ENCODE peak calls at places on chromosomes 6 and 20, in five cellular contexts. One of them, this sample, is unnamed.

GRCh38 chr6:26380256-26380655 is 2.7 kb upstream of the BTN2A2 start:
- DNase-seq in IMR-90: no peak
- DNase-seq in prostate gland: no peak
- DNase-seq in CD4-positive, alpha-beta T cell: no peak
- DNase-seq in BJ: no peak
- DNase-seq in this sample: no peak

GRCh38 chr6:110814488-110815259 is 595 bp downstream of the CDK19 start:
- DNase-seq in BJ: no peak
- DNase-seq in CD4-positive, alpha-beta T cell: peak; percentile 40
- DNase-seq in IMR-90: peak; percentile 45
- DNase-seq in prostate gland: no peak
- DNase-seq in this sample: peak; percentile 30

GRCh38 chr6:35453236-35453635 is 1.1 kb downstream of the FANCE start:
- DNase-seq in IMR-90: no peak
- DNase-seq in prostate gland: no peak
- DNase-seq in BJ: no peak
- DNase-seq in CD4-positive, alpha-beta T cell: no peak
- DNase-seq in this sample: no peak

GRCh38 chr6:129536271-129536670 is 173.7 kb downstream of the ARHGAP18 start:
- DNase-seq in BJ: no peak
- DNase-seq in prostate gland: no peak
- DNase-seq in CD4-positive, alpha-beta T cell: no peak
- DNase-seq in IMR-90: no peak
- DNase-seq in this sample: no peak

GRCh38 chr6:135163440-135163738 is 17.7 kb upstream of the MYB start:
- DNase-seq in IMR-90: no peak
- DNase-seq in prostate gland: no peak
- DNase-seq in CD4-positive, alpha-beta T cell: peak; percentile 25
- DNase-seq in BJ: no peak
- DNase-seq in this sample: no peak

GRCh38 chr6:22551280-22551679 is 18.1 kb upstream of the HDGFL1 start:
- DNase-seq in prostate gland: no peak
- DNase-seq in BJ: no peak
- DNase-seq in CD4-positive, alpha-beta T cell: no peak
- DNase-seq in IMR-90: peak; percentile 59
- DNase-seq in this sample: no peak

GRCh38 chr20:39152126-39152525 is 190.0 kb downstream of the DHX35 start:
- DNase-seq in BJ: no peak
- DNase-seq in CD4-positive, alpha-beta T cell: no peak
- DNase-seq in prostate gland: no peak
- DNase-seq in IMR-90: no peak
- DNase-seq in this sample: no peak

GRCh38 chr6:136994782-136995181 is 50.0 kb downstream of the IL20RA start:
- DNase-seq in prostate gland: no peak
- DNase-seq in CD4-positive, alpha-beta T cell: no peak
- DNase-seq in IMR-90: no peak
- DNase-seq in BJ: no peak
- DNase-seq in this sample: no peak

GRCh38 chr20:4956200-4956810 is 45.0 kb downstream of the SLC23A2 start:
- DNase-seq in CD4-positive, alpha-beta T cell: no peak
- DNase-seq in BJ: no peak
- DNase-seq in prostate gland: no peak
- DNase-seq in IMR-90: peak; percentile 75
- DNase-seq in this sample: peak; percentile 51

GRCh38 chr6:153849072-153849759 is 189.8 kb upstream of the OPRM1 start:
- DNase-seq in BJ: no peak
- DNase-seq in IMR-90: no peak
- DNase-seq in prostate gland: no peak
- DNase-seq in CD4-positive, alpha-beta T cell: no peak
- DNase-seq in this sample: no peak

GRCh38 chr6:3277851-3278416 is 19.2 kb downstream of the PSMG4 start:
- DNase-seq in IMR-90: no peak
- DNase-seq in prostate gland: no peak
- DNase-seq in BJ: no peak
- DNase-seq in CD4-positive, alpha-beta T cell: no peak
- DNase-seq in this sample: no peak

GRCh38 chr6:166937716-166938115 is 18.6 kb downstream of the RNASET2 start:
- DNase-seq in IMR-90: no peak
- DNase-seq in CD4-positive, alpha-beta T cell: no peak
- DNase-seq in prostate gland: no peak
- DNase-seq in BJ: no peak
- DNase-seq in this sample: no peak

GRCh38 chr6:4316867-4317400 is 181.6 kb upstream of the ECI2 start:
- DNase-seq in prostate gland: peak; percentile 10
- DNase-seq in CD4-positive, alpha-beta T cell: no peak
- DNase-seq in BJ: peak; percentile 65
- DNase-seq in IMR-90: peak; percentile 90
- DNase-seq in this sample: peak; percentile 86

GRCh38 chr6:73515204-73516101 is 5.4 kb downstream of the EEF1A1 start:
- DNase-seq in BJ: peak; percentile 50
- DNase-seq in IMR-90: peak; percentile 88
- DNase-seq in prostate gland: peak; percentile 65
- DNase-seq in CD4-positive, alpha-beta T cell: peak; percentile 10
- DNase-seq in this sample: peak; percentile 80

GRCh38 chr20:7806831-7807230 is 133.4 kb downstream of the HAO1 start:
- DNase-seq in CD4-positive, alpha-beta T cell: no peak
- DNase-seq in BJ: no peak
- DNase-seq in prostate gland: no peak
- DNase-seq in IMR-90: no peak
- DNase-seq in this sample: no peak

GRCh38 chr20:21325296-21325695 is 22.2 kb downstream of the XRN2 start:
- DNase-seq in prostate gland: no peak
- DNase-seq in CD4-positive, alpha-beta T cell: no peak
- DNase-seq in BJ: no peak
- DNase-seq in IMR-90: peak; percentile 34
- DNase-seq in this sample: no peak

GRCh38 chr6:76382201-76382600 is 309.7 kb upstream of the IMPG1 start:
- DNase-seq in BJ: no peak
- DNase-seq in IMR-90: no peak
- DNase-seq in prostate gland: no peak
- DNase-seq in CD4-positive, alpha-beta T cell: no peak
- DNase-seq in this sample: no peak

GRCh38 chr6:1312444-1313363 is 806 bp downstream of the FOXQ1 start:
- DNase-seq in BJ: no peak
- DNase-seq in IMR-90: no peak
- DNase-seq in CD4-positive, alpha-beta T cell: no peak
- DNase-seq in prostate gland: peak; percentile 49
- DNase-seq in this sample: no peak

GRCh38 chr6:36827261-36828079 is 11.8 kb downstream of the CPNE5 start:
- DNase-seq in BJ: peak; percentile 19
- DNase-seq in prostate gland: no peak
- DNase-seq in IMR-90: peak; percentile 70
- DNase-seq in CD4-positive, alpha-beta T cell: no peak
- DNase-seq in this sample: peak; percentile 61

DNA sequence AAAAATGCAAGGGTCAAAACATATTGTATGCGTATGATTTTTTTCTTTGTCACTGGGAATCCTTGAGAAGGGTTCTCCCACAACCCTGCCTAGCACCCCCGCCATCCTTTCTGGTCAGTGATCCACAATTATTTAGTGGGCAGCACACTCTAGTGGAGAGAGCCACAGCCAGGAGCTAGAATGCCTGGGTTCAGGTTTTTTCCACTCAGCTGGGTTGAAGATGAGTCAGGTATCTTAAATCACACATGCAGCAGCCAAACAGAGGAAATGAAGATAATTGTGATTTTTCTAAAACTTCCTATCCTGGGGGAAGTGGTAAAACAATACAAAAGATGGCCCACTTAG is 243.1 kb downstream of the PKHD1 start:
- DNase-seq in IMR-90: no peak
- DNase-seq in CD4-positive, alpha-beta T cell: no peak
- DNase-seq in BJ: no peak
- DNase-seq in prostate gland: no peak
- DNase-seq in this sample: no peak
- TF ChIP-seq CTCF in IMR-90: no peak
- TF ChIP-seq CTCF in CD4-positive, alpha-beta T cell: no peak
- TF ChIP-seq CTCF in BJ: no peak
- TF ChIP-seq CTCF in prostate gland: no peak
- TF ChIP-seq CTCF in this sample: no peak

GRCh38 chr6:169324661-169325459 is 71.2 kb upstream of the THBS2 start:
- DNase-seq in prostate gland: no peak
- DNase-seq in BJ: no peak
- DNase-seq in IMR-90: no peak
- DNase-seq in CD4-positive, alpha-beta T cell: no peak
- DNase-seq in this sample: no peak

GRCh38 chr6:169328112-169328801 is 74.6 kb upstream of the THBS2 start:
- DNase-seq in BJ: no peak
- DNase-seq in CD4-positive, alpha-beta T cell: no peak
- DNase-seq in IMR-90: peak; percentile 85
- DNase-seq in prostate gland: no peak
- DNase-seq in this sample: peak; percentile 9

GRCh38 chr6:169323221-169323620 is 69.6 kb upstream of the THBS2 start:
- DNase-seq in CD4-positive, alpha-beta T cell: no peak
- DNase-seq in prostate gland: no peak
- DNase-seq in BJ: no peak
- DNase-seq in IMR-90: no peak
- DNase-seq in this sample: no peak

GRCh38 chr6:169324086-169324485 is 70.4 kb upstream of the THBS2 start:
- DNase-seq in BJ: no peak
- DNase-seq in IMR-90: no peak
- DNase-seq in CD4-positive, alpha-beta T cell: no peak
- DNase-seq in prostate gland: no peak
- DNase-seq in this sample: no peak

DNA sequence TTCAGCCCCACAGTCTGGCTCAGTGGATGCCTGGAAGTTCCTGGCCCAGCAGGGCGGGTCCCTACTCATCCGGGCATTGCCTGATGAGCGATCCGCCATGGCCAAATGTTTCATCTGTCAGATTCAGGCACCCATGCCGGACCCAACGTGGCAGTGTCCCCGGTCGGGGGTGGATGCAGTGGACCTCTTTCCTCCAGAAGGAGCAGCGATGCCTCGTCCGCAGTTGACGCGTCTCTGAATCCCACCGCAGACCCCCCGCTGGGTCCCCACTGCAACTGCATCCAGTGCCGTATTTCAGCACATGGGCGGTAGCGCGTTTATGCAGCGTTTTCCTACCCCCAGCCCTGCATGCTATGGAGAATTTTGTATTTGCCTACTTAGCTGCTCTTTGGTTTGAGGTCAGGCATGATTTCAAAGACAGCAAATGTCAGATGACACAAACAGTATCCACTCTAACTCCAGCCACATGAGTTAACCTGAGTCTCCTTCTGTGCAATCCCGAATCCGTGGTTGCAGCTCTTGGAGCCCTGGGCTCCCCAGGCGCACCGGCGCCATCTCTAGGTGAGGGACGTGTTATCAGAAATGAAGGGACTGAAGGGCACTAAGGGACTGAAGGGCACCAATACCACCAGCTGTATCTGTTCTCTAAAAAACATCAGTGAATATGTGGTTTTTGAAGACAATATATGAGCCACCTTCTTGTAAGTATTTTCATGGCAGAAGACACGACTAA is 72.6 kb upstream of the THBS2 start:
- DNase-seq in BJ: no peak
- DNase-seq in prostate gland: no peak
- DNase-seq in IMR-90: peak; percentile 52
- DNase-seq in CD4-positive, alpha-beta T cell: no peak
- DNase-seq in this sample: peak; percentile 22
- TF ChIP-seq CTCF in BJ: peak; percentile 47
- TF ChIP-seq CTCF in prostate gland: no peak
- TF ChIP-seq CTCF in IMR-90: peak; percentile 51
- TF ChIP-seq CTCF in CD4-positive, alpha-beta T cell: no peak
- TF ChIP-seq CTCF in this sample: peak; percentile 67

DNA sequence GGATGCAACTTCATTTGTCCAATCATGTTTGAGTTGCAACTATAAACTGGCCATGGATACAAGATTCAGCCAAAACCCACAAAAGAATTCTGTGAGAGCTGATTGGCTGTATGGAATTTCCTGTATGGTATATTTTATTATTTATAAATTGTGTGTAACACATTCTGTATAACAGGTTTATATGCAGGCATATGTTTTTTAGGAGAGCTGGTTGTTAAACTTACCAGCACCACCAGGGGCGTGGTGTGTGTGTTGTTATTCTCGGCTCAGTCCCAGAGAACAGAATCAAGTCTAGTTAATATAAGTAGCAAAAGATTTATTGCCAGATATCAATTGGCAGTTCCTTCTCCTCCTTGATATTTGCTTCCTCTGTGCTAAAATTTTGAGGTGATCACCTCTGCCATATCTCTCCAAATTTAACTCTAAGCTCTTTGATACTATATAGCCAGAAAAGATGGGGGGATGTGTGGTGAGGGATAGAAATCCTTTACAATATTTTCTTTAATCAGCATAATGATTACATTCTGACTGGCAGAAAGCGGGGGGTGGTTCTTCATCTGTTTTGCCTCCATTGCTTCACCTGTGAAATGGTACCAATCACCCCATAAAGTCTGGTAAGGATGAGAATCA is 22.9 kb downstream of the CNBD2 start:
- DNase-seq in CD4-positive, alpha-beta T cell: no peak
- DNase-seq in BJ: no peak
- DNase-seq in IMR-90: peak; percentile 34
- DNase-seq in prostate gland: peak; percentile 60
- DNase-seq in this sample: peak; percentile 35
- TF ChIP-seq CTCF in CD4-positive, alpha-beta T cell: peak; percentile 33
- TF ChIP-seq CTCF in BJ: peak; percentile 70
- TF ChIP-seq CTCF in IMR-90: peak; percentile 52
- TF ChIP-seq CTCF in prostate gland: no peak
- TF ChIP-seq CTCF in this sample: peak; percentile 76

GRCh38 chr6:116286773-116287358 is 7.1 kb upstream of the TSPYL1 start:
- DNase-seq in IMR-90: peak; percentile 25
- DNase-seq in CD4-positive, alpha-beta T cell: no peak
- DNase-seq in BJ: no peak
- DNase-seq in prostate gland: no peak
- DNase-seq in this sample: no peak

GRCh38 chr6:116291701-116292396 is 12.1 kb upstream of the TSPYL1 start:
- DNase-seq in prostate gland: no peak
- DNase-seq in BJ: no peak
- DNase-seq in IMR-90: no peak
- DNase-seq in CD4-positive, alpha-beta T cell: no peak
- DNase-seq in this sample: no peak

GRCh38 chr6:116289876-116290275 is 10.1 kb upstream of the TSPYL1 start:
- DNase-seq in CD4-positive, alpha-beta T cell: no peak
- DNase-seq in BJ: no peak
- DNase-seq in IMR-90: no peak
- DNase-seq in prostate gland: no peak
- DNase-seq in this sample: no peak

GRCh38 chr6:116290799-116291198 is 11.1 kb upstream of the TSPYL1 start:
- DNase-seq in BJ: no peak
- DNase-seq in prostate gland: no peak
- DNase-seq in CD4-positive, alpha-beta T cell: no peak
- DNase-seq in IMR-90: no peak
- DNase-seq in this sample: no peak

DNA sequence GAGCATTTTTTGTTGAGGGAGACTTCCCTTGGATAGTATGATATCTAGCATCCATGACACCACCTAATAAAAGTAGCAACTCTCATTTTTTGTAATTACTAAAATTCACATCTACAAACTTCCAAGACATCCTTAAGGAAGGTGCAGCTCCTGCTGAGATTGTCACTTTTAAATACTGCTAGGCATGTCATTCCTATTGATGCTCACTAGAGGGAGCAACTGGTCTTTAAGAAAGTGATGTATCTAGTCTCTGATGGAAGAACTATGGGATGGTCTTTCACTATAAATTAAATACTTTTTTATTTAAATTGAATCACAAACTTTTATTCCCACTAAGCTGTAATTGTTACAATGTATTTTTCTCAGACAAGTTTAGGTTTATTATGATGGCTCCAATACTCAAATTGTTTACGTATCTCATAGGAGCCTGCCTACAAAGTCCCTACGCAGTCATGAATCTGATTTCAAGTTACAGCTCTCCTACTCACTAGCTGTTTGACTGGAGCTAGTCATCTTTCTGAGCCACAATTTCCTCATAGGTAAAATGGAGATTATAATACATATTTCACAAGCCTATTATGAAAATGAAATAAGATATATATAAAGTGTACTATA is 8.0 kb upstream of the TSPYL1 start:
- DNase-seq in IMR-90: peak; percentile 74
- DNase-seq in BJ: no peak
- DNase-seq in prostate gland: no peak
- DNase-seq in CD4-positive, alpha-beta T cell: no peak
- DNase-seq in this sample: peak; percentile 59
- TF ChIP-seq CTCF in IMR-90: peak; percentile 88
- TF ChIP-seq CTCF in BJ: peak; percentile 80
- TF ChIP-seq CTCF in prostate gland: peak; percentile 62
- TF ChIP-seq CTCF in CD4-positive, alpha-beta T cell: peak; percentile 96
- TF ChIP-seq CTCF in this sample: peak; percentile 92

This sample was measured in HFFc6.